ENCODE peak calls at places on chromosomes 3 and 15, in seven cellular contexts. U is SK-N-SH, N is GM12891, J is HepG2, F is GM12878, Q is H1, K is K562. A is an unnamed sample.

GRCh38 chr15:99019558-99020540 is 12.3 kb upstream of the PGPEP1L start:
- DNase-seq in J (peak), K (no peak), N (no peak), U (no peak), Q (no peak), F (no peak), A (no peak)

GRCh38 chr15:82530606-82531379 is 9.5 kb downstream of the RPS17 start:
- DNase-seq in F (peak), K (peak), U (peak), Q (no peak), N (peak), J (peak), A (peak)

GRCh38 chr3:154953538-154953937 is 126.6 kb upstream of the MME start:
- DNase-seq in N (no peak), U (no peak), J (no peak), K (no peak), Q (no peak), F (no peak), A (no peak)

GRCh38 chr15:39672666-39673065 is 91.8 kb downstream of the THBS1 start:
- DNase-seq in F (no peak), U (no peak), J (no peak), N (no peak), K (no peak), Q (no peak), A (no peak)

GRCh38 chr3:106242779-106243178 is 374.0 kb upstream of the CBLB start:
- DNase-seq in U (no peak), N (no peak), J (no peak), F (no peak), K (no peak), Q (no peak), A (no peak)

GRCh38 chr3:190155752-190156151 is 35.1 kb upstream of the P3H2 start:
- DNase-seq in N (no peak), J (no peak), F (no peak), U (no peak), K (no peak), Q (no peak), A (no peak)

GRCh38 chr3:9069971-9070370 is 106.7 kb upstream of the RAD18 start:
- DNase-seq in K (no peak), F (no peak), U (no peak), Q (no peak), N (no peak), J (no peak), A (no peak)

GRCh38 chr3:87771338-87772059 is 287.3 kb downstream of the CGGBP1 start:
- DNase-seq in Q (no peak), K (peak), F (peak), J (peak), N (no peak), U (peak), A (no peak)

GRCh38 chr3:99384596-99384995 is 253.8 kb upstream of the COL8A1 start:
- DNase-seq in J (no peak), Q (no peak), U (no peak), K (no peak), F (no peak), N (no peak), A (no peak)

GRCh38 chr3:58071480-58071971 is 63.3 kb downstream of the FLNB start:
- DNase-seq in N (no peak), Q (no peak), U (no peak), F (no peak), K (no peak), J (peak), A (no peak)

GRCh38 chr15:48717458-48717857 is 71.9 kb upstream of the FBN1 start:
- DNase-seq in F (no peak), U (no peak), K (no peak), Q (no peak), N (no peak), J (no peak), A (no peak)

GRCh38 chr15:74127954-74128784 is 2.2 kb upstream of the ISLR2 start:
- DNase-seq in F (no peak), K (no peak), J (no peak), N (no peak), Q (no peak), U (peak), A (no peak)

GRCh38 chr15:27955087-27955486 is 144.0 kb downstream of the OCA2 start:
- DNase-seq in K (no peak), N (no peak), F (no peak), U (no peak), J (no peak), Q (no peak), A (no peak)

GRCh38 chr3:30913176-30913575 is 18.7 kb upstream of the GADL1 start:
- DNase-seq in K (no peak), J (no peak), Q (no peak), U (no peak), N (no peak), F (no peak), A (no peak)

GRCh38 chr3:191065183-191065805 is 133.7 kb upstream of the OSTN start:
- DNase-seq in J (no peak), U (no peak), F (no peak), K (no peak), Q (no peak), N (no peak), A (no peak)

GRCh38 chr3:196179380-196180308 is 31.6 kb downstream of the ZDHHC19 start:
- DNase-seq in Q (no peak), F (peak), J (no peak), N (peak), U (peak), K (peak), A (peak)

GRCh38 chr3:14324224-14324944 is 78.0 kb upstream of the SLC6A6 start:
- DNase-seq in Q (no peak), K (no peak), N (no peak), F (no peak), J (no peak), U (no peak), A (no peak)

GRCh38 chr3:159208080-159208479 is 406.2 kb downstream of the MFSD1 start:
- DNase-seq in F (no peak), N (no peak), U (no peak), J (no peak), K (no peak), Q (no peak), A (no peak)

GRCh38 chr15:63522143-63522531 is 17.7 kb downstream of the USP3 start:
- DNase-seq in J (no peak), U (no peak), K (no peak), N (no peak), F (no peak), Q (no peak), A (no peak)

GRCh38 chr3:136994772-136995516 is 37.2 kb downstream of the IL20RB start:
- DNase-seq in N (no peak), F (no peak), Q (no peak), K (no peak), J (no peak), U (peak), A (no peak)

GRCh38 chr3:181728470-181728869 is 16.7 kb downstream of the SOX2 start:
- DNase-seq in Q (no peak), F (no peak), K (no peak), U (no peak), N (no peak), J (peak), A (no peak)

GRCh38 chr3:123096701-123097100 is 29.9 kb downstream of the PDIA5 start:
- DNase-seq in K (no peak), N (no peak), J (no peak), Q (no peak), F (no peak), U (peak), A (no peak)

GRCh38 chr15:23372284-23372683 is 17.7 kb downstream of the GOLGA8S start:
- DNase-seq in K (peak), J (no peak), N (no peak), F (no peak), Q (no peak), U (no peak), A (no peak)

GRCh38 chr15:77538011-77538410 is 94.7 kb downstream of the LINGO1 start:
- DNase-seq in K (no peak), Q (no peak), N (peak), F (peak), U (no peak), J (no peak), A (peak)

GRCh38 chr3:130626021-130626420 is 109.0 kb downstream of the COL6A6 start:
- DNase-seq in N (no peak), Q (no peak), K (no peak), F (no peak), U (no peak), J (no peak), A (no peak)

GRCh38 chr15:39685999-39686613 is 96.5 kb downstream of the FSIP1 start:
- DNase-seq in K (peak), F (no peak), J (peak), N (peak), U (peak), Q (no peak), A (no peak)

GRCh38 chr3:131349946-131350347 is 31.6 kb upstream of the NUDT16 start:
- DNase-seq in J (no peak), F (no peak), U (peak), K (no peak), Q (no peak), N (no peak), A (no peak)

GRCh38 chr15:101533371-101534140 is 44.0 kb upstream of the PCSK6 start:
- DNase-seq in K (no peak), N (no peak), Q (no peak), U (no peak), J (no peak), F (no peak), A (no peak)

GRCh38 chr3:42489937-42490227 is 12.6 kb upstream of the VIPR1 start:
- DNase-seq in K (no peak), F (no peak), U (no peak), N (no peak), Q (no peak), J (no peak), A (no peak)

GRCh38 chr15:28930011-28930410 is 44.2 kb downstream of the APBA2 start:
- DNase-seq in U (no peak), K (no peak), Q (no peak), N (no peak), J (no peak), F (no peak), A (no peak)

DNA sequence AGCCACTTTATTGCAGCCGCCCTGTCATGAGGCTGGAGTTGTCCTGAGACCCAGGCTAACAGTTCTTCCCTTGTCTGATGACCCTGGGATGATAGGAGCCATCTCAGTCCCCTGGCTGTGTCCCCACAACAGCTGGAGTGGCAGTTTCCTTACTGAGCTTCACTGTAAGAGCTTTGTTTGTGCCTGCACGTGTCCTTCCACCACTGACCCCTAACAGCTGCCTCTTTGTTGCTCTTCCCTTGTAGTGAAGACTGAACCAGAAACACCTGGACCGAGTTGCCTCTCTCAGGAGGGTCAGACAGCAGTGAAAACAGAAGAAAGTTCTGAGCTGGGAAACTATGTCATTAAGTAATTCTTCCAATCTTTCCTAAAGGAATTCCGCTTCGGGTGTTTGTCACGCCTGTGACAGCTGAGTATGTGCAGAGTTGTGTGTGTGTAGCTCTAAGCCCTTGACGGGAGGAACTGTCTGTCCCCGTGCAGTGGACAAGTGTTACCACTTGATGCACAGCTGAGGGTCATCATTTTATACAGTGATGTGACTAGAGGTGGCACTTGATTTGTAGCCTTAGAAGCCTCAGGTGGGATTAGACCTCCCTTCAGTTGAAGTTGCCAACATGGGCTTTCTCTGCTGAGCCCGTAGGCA is 25.0 kb downstream of the MAP6D1 start:
- DNase-seq in N (no peak), F (no peak), U (no peak), K (no peak), Q (no peak), J (no peak), A (no peak)
- TF ChIP-seq POLR2AphosphoS5 in N (no peak), F (no peak), U (no peak), K (no peak), Q (no peak), J (no peak), A (no peak)

GRCh38 chr15:69644876-69645275 is 192.3 kb downstream of the RPLP1 start:
- DNase-seq in K (no peak), N (no peak), F (no peak), J (no peak), Q (no peak), U (no peak), A (no peak)

GRCh38 chr15:69643971-69644370 is 191.4 kb downstream of the RPLP1 start:
- DNase-seq in K (no peak), J (no peak), N (no peak), U (no peak), F (no peak), Q (no peak), A (no peak)

GRCh38 chr15:69648215-69648614 is 195.6 kb downstream of the RPLP1 start:
- DNase-seq in N (no peak), Q (no peak), K (no peak), F (no peak), U (peak), J (no peak), A (no peak)

GRCh38 chr15:69647160-69647513 is 194.5 kb downstream of the RPLP1 start:
- DNase-seq in K (no peak), J (no peak), U (no peak), N (no peak), F (no peak), Q (no peak), A (no peak)

DNA sequence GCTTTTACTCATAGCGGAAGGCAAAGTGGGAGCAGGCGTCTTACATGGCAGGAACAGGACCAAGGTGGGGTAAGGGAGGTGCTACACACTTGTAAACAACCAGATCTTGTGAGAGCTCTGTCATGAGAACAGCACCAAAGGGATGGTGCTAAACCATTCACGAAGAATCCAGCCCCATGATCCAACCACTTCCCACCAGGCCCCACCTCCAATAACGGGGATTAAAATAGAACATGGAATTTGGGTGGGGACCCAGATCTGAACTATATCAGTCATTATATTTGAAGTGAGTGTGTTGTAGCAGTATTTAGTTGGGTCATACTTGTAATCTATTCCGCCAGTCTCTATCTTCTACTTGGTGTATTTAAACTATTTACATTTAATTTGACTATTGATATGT is 190.9 kb downstream of the RPLP1 start:
- DNase-seq in N (no peak), F (no peak), U (no peak), K (no peak), J (no peak), Q (no peak), A (no peak)
- TF ChIP-seq TAF1 in N (no peak), F (no peak), U (no peak), K (no peak), J (no peak), Q (no peak), A (no peak)

DNA sequence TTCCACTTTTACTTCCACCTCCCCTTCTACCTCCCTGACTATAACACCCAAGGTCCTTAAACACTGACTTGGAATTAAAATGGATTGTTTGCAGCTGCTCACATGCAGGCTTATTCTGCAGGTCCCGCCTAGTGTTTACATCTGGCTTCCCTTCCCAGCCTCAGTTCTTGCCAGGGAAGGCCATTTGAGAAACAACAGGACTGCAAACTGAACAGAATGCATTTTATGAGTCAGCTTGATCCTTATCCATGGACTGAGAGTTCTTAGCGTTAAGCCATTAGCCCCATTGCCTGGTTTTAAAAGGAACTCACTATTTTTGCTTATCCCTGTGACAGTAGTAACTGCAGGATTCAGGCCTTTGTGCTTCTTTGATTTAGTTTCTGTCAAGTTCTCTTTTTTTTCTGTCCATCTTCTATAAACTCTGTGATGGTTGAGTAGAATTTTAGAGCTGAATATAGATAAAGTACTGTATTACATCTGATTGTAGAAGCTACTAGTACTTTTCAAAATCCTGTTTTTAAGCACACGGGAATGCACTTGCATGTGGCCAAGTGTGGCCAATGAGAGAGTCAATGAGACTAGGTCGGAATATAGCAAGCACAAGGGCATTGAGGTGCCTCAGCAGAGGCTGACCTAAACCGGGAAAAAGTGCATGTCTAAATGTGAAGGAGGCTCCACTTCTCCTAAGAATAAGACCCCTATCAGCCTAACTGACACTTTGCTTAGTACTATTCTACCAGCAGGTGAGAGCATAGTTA is 106.4 kb downstream of the TUSC7 start:
- DNase-seq in N (no peak), Q (no peak), K (no peak), U (peak), F (no peak), J (no peak), A (no peak)
- TF ChIP-seq POLR2AphosphoS5 in N (no peak), Q (no peak), K (no peak), U (peak), F (no peak), J (no peak), A (no peak)

GRCh38 chr15:86865920-86866319 is 786.2 kb downstream of the AGBL1 start:
- DNase-seq in J (no peak), N (no peak), F (no peak), K (no peak), Q (no peak), U (no peak), A (no peak)

GRCh38 chr15:86857701-86858100 is 778.0 kb downstream of the AGBL1 start:
- DNase-seq in F (no peak), Q (no peak), U (no peak), N (no peak), J (no peak), K (no peak), A (no peak)

DNA sequence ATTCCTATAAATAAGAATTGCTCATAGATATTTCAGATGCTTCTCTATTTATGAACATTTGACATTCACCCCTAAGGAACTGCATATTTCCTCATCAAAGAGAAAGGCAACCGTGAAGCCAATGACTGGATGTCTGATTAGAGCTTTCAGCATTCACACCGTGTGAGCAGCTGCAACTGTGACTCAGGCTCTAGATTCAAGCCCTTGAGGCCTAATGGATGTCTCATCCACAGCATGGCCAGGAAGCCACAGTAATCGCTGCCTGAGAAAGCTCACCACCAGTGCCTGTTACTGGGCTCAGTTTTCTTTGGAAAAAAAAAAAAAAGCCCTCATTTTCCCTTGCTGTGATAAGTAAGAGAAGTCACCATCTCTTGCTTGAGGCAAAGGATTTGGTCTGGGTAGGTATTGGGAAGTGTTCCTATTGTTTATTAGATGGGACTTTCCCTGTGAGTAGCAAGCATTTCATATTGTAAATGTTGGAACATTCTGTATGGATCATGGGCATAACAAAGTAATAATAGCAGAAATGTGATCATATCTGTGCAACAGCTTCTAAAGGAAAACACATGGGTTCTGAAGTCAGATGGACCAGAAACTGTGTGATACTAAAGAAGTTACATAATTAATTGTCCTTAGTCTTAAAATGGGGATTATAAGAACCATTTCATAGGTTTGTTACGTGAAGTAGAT is 783.7 kb downstream of the AGBL1 start:
- DNase-seq in Q (no peak), N (no peak), U (no peak), K (no peak), F (no peak), J (no peak), A (no peak)
- TF ChIP-seq TAF1 in Q (no peak), N (no peak), U (no peak), K (no peak), F (no peak), J (no peak), A (no peak)

A was measured in GM12892.